ENCODE peak calls at places on chromosome 5, in eight cellular contexts. One of them, this sample, is unnamed.

GRCh38 chr5:138282918-138283742 is 8.7 kb upstream of the GFRA3 start:
- DNase-seq in A549: peak; percentile 44
- DNase-seq in right cardiac atrium: peak; percentile 38
- DNase-seq in T-helper 2 cell: no peak
- DNase-seq in bronchial epithelial cell: peak; percentile 68
- DNase-seq in stimulated activated CD4-positive, alpha-beta T cell treated with anti-CD3 and anti-CD28 coated beads, Interleukin-15, amount 100 ng/mL, for 1 hour: no peak
- DNase-seq in SK-N-SH: peak; percentile 74
- DNase-seq in ureter: peak; percentile 48
- DNase-seq in this sample: peak; percentile 21

GRCh38 chr5:135013947-135014570 is 20.0 kb downstream of the PITX1 start:
- DNase-seq in A549: no peak
- DNase-seq in right cardiac atrium: no peak
- DNase-seq in T-helper 2 cell: no peak
- DNase-seq in bronchial epithelial cell: no peak
- DNase-seq in stimulated activated CD4-positive, alpha-beta T cell treated with anti-CD3 and anti-CD28 coated beads, Interleukin-15, amount 100 ng/mL, for 1 hour: no peak
- DNase-seq in SK-N-SH: no peak
- DNase-seq in ureter: peak; percentile 43
- DNase-seq in this sample: no peak

GRCh38 chr5:67233075-67233474 is 36.5 kb upstream of the CD180 start:
- DNase-seq in A549: no peak
- DNase-seq in right cardiac atrium: no peak
- DNase-seq in T-helper 2 cell: no peak
- DNase-seq in bronchial epithelial cell: no peak
- DNase-seq in stimulated activated CD4-positive, alpha-beta T cell treated with anti-CD3 and anti-CD28 coated beads, Interleukin-15, amount 100 ng/mL, for 1 hour: no peak
- DNase-seq in SK-N-SH: no peak
- DNase-seq in ureter: no peak
- DNase-seq in this sample: no peak

GRCh38 chr5:1021136-1021968 is 12.8 kb downstream of the NKD2 start:
- DNase-seq in A549: no peak
- DNase-seq in right cardiac atrium: peak; percentile 6
- DNase-seq in T-helper 2 cell: no peak
- DNase-seq in bronchial epithelial cell: no peak
- DNase-seq in stimulated activated CD4-positive, alpha-beta T cell treated with anti-CD3 and anti-CD28 coated beads, Interleukin-15, amount 100 ng/mL, for 1 hour: no peak
- DNase-seq in SK-N-SH: peak; percentile 38
- DNase-seq in ureter: no peak
- DNase-seq in this sample: no peak

GRCh38 chr5:79992891-79993290 is 1.8 kb upstream of the MTX3 start:
- DNase-seq in A549: no peak
- DNase-seq in right cardiac atrium: no peak
- DNase-seq in T-helper 2 cell: no peak
- DNase-seq in bronchial epithelial cell: no peak
- DNase-seq in stimulated activated CD4-positive, alpha-beta T cell treated with anti-CD3 and anti-CD28 coated beads, Interleukin-15, amount 100 ng/mL, for 1 hour: no peak
- DNase-seq in SK-N-SH: no peak
- DNase-seq in ureter: no peak
- DNase-seq in this sample: no peak

GRCh38 chr5:60370508-60370907 is 329.5 kb downstream of the DEPDC1B start:
- DNase-seq in A549: no peak
- DNase-seq in right cardiac atrium: no peak
- DNase-seq in T-helper 2 cell: no peak
- DNase-seq in bronchial epithelial cell: no peak
- DNase-seq in stimulated activated CD4-positive, alpha-beta T cell treated with anti-CD3 and anti-CD28 coated beads, Interleukin-15, amount 100 ng/mL, for 1 hour: no peak
- DNase-seq in SK-N-SH: no peak
- DNase-seq in ureter: no peak
- DNase-seq in this sample: no peak

GRCh38 chr5:72531496-72532190 is 24.4 kb upstream of the ZNF366 start:
- DNase-seq in A549: no peak
- DNase-seq in right cardiac atrium: no peak
- DNase-seq in T-helper 2 cell: no peak
- DNase-seq in bronchial epithelial cell: no peak
- DNase-seq in stimulated activated CD4-positive, alpha-beta T cell treated with anti-CD3 and anti-CD28 coated beads, Interleukin-15, amount 100 ng/mL, for 1 hour: no peak
- DNase-seq in SK-N-SH: no peak
- DNase-seq in ureter: no peak
- DNase-seq in this sample: no peak

GRCh38 chr5:137649228-137649890 is 86.5 kb downstream of the KLHL3 start:
- DNase-seq in A549: no peak
- DNase-seq in right cardiac atrium: no peak
- DNase-seq in T-helper 2 cell: no peak
- DNase-seq in bronchial epithelial cell: no peak
- DNase-seq in stimulated activated CD4-positive, alpha-beta T cell treated with anti-CD3 and anti-CD28 coated beads, Interleukin-15, amount 100 ng/mL, for 1 hour: no peak
- DNase-seq in SK-N-SH: no peak
- DNase-seq in ureter: no peak
- DNase-seq in this sample: no peak

GRCh38 chr5:88588609-88589008 is 294.4 kb downstream of the MEF2C start:
- DNase-seq in A549: no peak
- DNase-seq in right cardiac atrium: no peak
- DNase-seq in T-helper 2 cell: no peak
- DNase-seq in bronchial epithelial cell: no peak
- DNase-seq in stimulated activated CD4-positive, alpha-beta T cell treated with anti-CD3 and anti-CD28 coated beads, Interleukin-15, amount 100 ng/mL, for 1 hour: no peak
- DNase-seq in SK-N-SH: no peak
- DNase-seq in ureter: no peak
- DNase-seq in this sample: no peak

GRCh38 chr5:126471875-126472537 is 48.8 kb downstream of the GRAMD2B start:
- DNase-seq in A549: no peak
- DNase-seq in right cardiac atrium: no peak
- DNase-seq in T-helper 2 cell: no peak
- DNase-seq in bronchial epithelial cell: peak; percentile 81
- DNase-seq in stimulated activated CD4-positive, alpha-beta T cell treated with anti-CD3 and anti-CD28 coated beads, Interleukin-15, amount 100 ng/mL, for 1 hour: no peak
- DNase-seq in SK-N-SH: no peak
- DNase-seq in ureter: no peak
- DNase-seq in this sample: no peak

GRCh38 chr5:61673007-61673735 is 341.1 kb downstream of the ZSWIM6 start:
- DNase-seq in A549: no peak
- DNase-seq in right cardiac atrium: no peak
- DNase-seq in T-helper 2 cell: no peak
- DNase-seq in bronchial epithelial cell: peak; percentile 94
- DNase-seq in stimulated activated CD4-positive, alpha-beta T cell treated with anti-CD3 and anti-CD28 coated beads, Interleukin-15, amount 100 ng/mL, for 1 hour: no peak
- DNase-seq in SK-N-SH: no peak
- DNase-seq in ureter: peak; percentile 62
- DNase-seq in this sample: peak; percentile 7

GRCh38 chr5:176373100-176373818 is 8.0 kb downstream of the ARL10 start:
- DNase-seq in A549: no peak
- DNase-seq in right cardiac atrium: peak; percentile 42
- DNase-seq in T-helper 2 cell: no peak
- DNase-seq in bronchial epithelial cell: no peak
- DNase-seq in stimulated activated CD4-positive, alpha-beta T cell treated with anti-CD3 and anti-CD28 coated beads, Interleukin-15, amount 100 ng/mL, for 1 hour: no peak
- DNase-seq in SK-N-SH: no peak
- DNase-seq in ureter: no peak
- DNase-seq in this sample: no peak

GRCh38 chr5:13478831-13479465 is 465.5 kb downstream of the DNAH5 start:
- DNase-seq in A549: peak; percentile 43
- DNase-seq in right cardiac atrium: no peak
- DNase-seq in T-helper 2 cell: no peak
- DNase-seq in bronchial epithelial cell: peak; percentile 64
- DNase-seq in stimulated activated CD4-positive, alpha-beta T cell treated with anti-CD3 and anti-CD28 coated beads, Interleukin-15, amount 100 ng/mL, for 1 hour: no peak
- DNase-seq in SK-N-SH: peak; percentile 41
- DNase-seq in ureter: no peak
- DNase-seq in this sample: peak; percentile 88

GRCh38 chr5:120464627-120465280 is 654 bp downstream of the PRR16 start:
- DNase-seq in A549: no peak
- DNase-seq in right cardiac atrium: peak; percentile 38
- DNase-seq in T-helper 2 cell: no peak
- DNase-seq in bronchial epithelial cell: no peak
- DNase-seq in stimulated activated CD4-positive, alpha-beta T cell treated with anti-CD3 and anti-CD28 coated beads, Interleukin-15, amount 100 ng/mL, for 1 hour: no peak
- DNase-seq in SK-N-SH: peak; percentile 67
- DNase-seq in ureter: peak; percentile 43
- DNase-seq in this sample: peak; percentile 9

GRCh38 chr5:133359861-133360260 is 252.5 kb downstream of the FSTL4 start:
- DNase-seq in A549: no peak
- DNase-seq in right cardiac atrium: no peak
- DNase-seq in T-helper 2 cell: no peak
- DNase-seq in bronchial epithelial cell: no peak
- DNase-seq in stimulated activated CD4-positive, alpha-beta T cell treated with anti-CD3 and anti-CD28 coated beads, Interleukin-15, amount 100 ng/mL, for 1 hour: no peak
- DNase-seq in SK-N-SH: no peak
- DNase-seq in ureter: no peak
- DNase-seq in this sample: no peak

GRCh38 chr5:41794478-41794877 is 75.7 kb downstream of the OXCT1 start:
- DNase-seq in A549: peak; percentile 5
- DNase-seq in right cardiac atrium: no peak
- DNase-seq in T-helper 2 cell: no peak
- DNase-seq in bronchial epithelial cell: peak; percentile 96
- DNase-seq in stimulated activated CD4-positive, alpha-beta T cell treated with anti-CD3 and anti-CD28 coated beads, Interleukin-15, amount 100 ng/mL, for 1 hour: no peak
- DNase-seq in SK-N-SH: no peak
- DNase-seq in ureter: no peak
- DNase-seq in this sample: no peak

GRCh38 chr5:67530609-67531255 is 334.1 kb upstream of the CD180 start:
- DNase-seq in A549: no peak
- DNase-seq in right cardiac atrium: no peak
- DNase-seq in T-helper 2 cell: no peak
- DNase-seq in bronchial epithelial cell: no peak
- DNase-seq in stimulated activated CD4-positive, alpha-beta T cell treated with anti-CD3 and anti-CD28 coated beads, Interleukin-15, amount 100 ng/mL, for 1 hour: no peak
- DNase-seq in SK-N-SH: peak; percentile 44
- DNase-seq in ureter: no peak
- DNase-seq in this sample: peak; percentile 8

GRCh38 chr5:14467886-14468285 is 113.7 kb upstream of the OTULINL start:
- DNase-seq in A549: no peak
- DNase-seq in right cardiac atrium: no peak
- DNase-seq in T-helper 2 cell: no peak
- DNase-seq in bronchial epithelial cell: no peak
- DNase-seq in stimulated activated CD4-positive, alpha-beta T cell treated with anti-CD3 and anti-CD28 coated beads, Interleukin-15, amount 100 ng/mL, for 1 hour: no peak
- DNase-seq in SK-N-SH: no peak
- DNase-seq in ureter: no peak
- DNase-seq in this sample: no peak

GRCh38 chr5:140135127-140135526 is 9.4 kb downstream of the IGIP start:
- DNase-seq in A549: no peak
- DNase-seq in right cardiac atrium: no peak
- DNase-seq in T-helper 2 cell: no peak
- DNase-seq in bronchial epithelial cell: no peak
- DNase-seq in stimulated activated CD4-positive, alpha-beta T cell treated with anti-CD3 and anti-CD28 coated beads, Interleukin-15, amount 100 ng/mL, for 1 hour: no peak
- DNase-seq in SK-N-SH: no peak
- DNase-seq in ureter: peak; percentile 15
- DNase-seq in this sample: no peak

GRCh38 chr5:131821221-131821620 is 24.4 kb upstream of the FNIP1 start:
- DNase-seq in A549: no peak
- DNase-seq in right cardiac atrium: no peak
- DNase-seq in T-helper 2 cell: no peak
- DNase-seq in bronchial epithelial cell: no peak
- DNase-seq in stimulated activated CD4-positive, alpha-beta T cell treated with anti-CD3 and anti-CD28 coated beads, Interleukin-15, amount 100 ng/mL, for 1 hour: no peak
- DNase-seq in SK-N-SH: no peak
- DNase-seq in ureter: no peak
- DNase-seq in this sample: no peak

GRCh38 chr5:61370496-61370895 is 38.4 kb downstream of the ZSWIM6 start:
- DNase-seq in A549: no peak
- DNase-seq in right cardiac atrium: no peak
- DNase-seq in T-helper 2 cell: no peak
- DNase-seq in bronchial epithelial cell: no peak
- DNase-seq in stimulated activated CD4-positive, alpha-beta T cell treated with anti-CD3 and anti-CD28 coated beads, Interleukin-15, amount 100 ng/mL, for 1 hour: no peak
- DNase-seq in SK-N-SH: no peak
- DNase-seq in ureter: no peak
- DNase-seq in this sample: no peak

GRCh38 chr5:33362915-33363314 is 77.8 kb upstream of the TARS1 start:
- DNase-seq in A549: no peak
- DNase-seq in right cardiac atrium: peak; percentile 61
- DNase-seq in T-helper 2 cell: no peak
- DNase-seq in bronchial epithelial cell: no peak
- DNase-seq in stimulated activated CD4-positive, alpha-beta T cell treated with anti-CD3 and anti-CD28 coated beads, Interleukin-15, amount 100 ng/mL, for 1 hour: no peak
- DNase-seq in SK-N-SH: no peak
- DNase-seq in ureter: no peak
- DNase-seq in this sample: no peak

GRCh38 chr5:139660916-139661814 is 13.0 kb downstream of the CXXC5 start:
- DNase-seq in A549: no peak
- DNase-seq in right cardiac atrium: peak; percentile 92
- DNase-seq in T-helper 2 cell: no peak
- DNase-seq in bronchial epithelial cell: peak; percentile 85
- DNase-seq in stimulated activated CD4-positive, alpha-beta T cell treated with anti-CD3 and anti-CD28 coated beads, Interleukin-15, amount 100 ng/mL, for 1 hour: no peak
- DNase-seq in SK-N-SH: peak; percentile 84
- DNase-seq in ureter: peak; percentile 89
- DNase-seq in this sample: no peak

GRCh38 chr5:73911761-73912393 is 285.9 kb downstream of the ARHGEF28 start:
- DNase-seq in A549: no peak
- DNase-seq in right cardiac atrium: no peak
- DNase-seq in T-helper 2 cell: no peak
- DNase-seq in bronchial epithelial cell: no peak
- DNase-seq in stimulated activated CD4-positive, alpha-beta T cell treated with anti-CD3 and anti-CD28 coated beads, Interleukin-15, amount 100 ng/mL, for 1 hour: no peak
- DNase-seq in SK-N-SH: no peak
- DNase-seq in ureter: no peak
- DNase-seq in this sample: no peak

GRCh38 chr5:94690778-94691177 is 72.3 kb downstream of the SLF1 start:
- DNase-seq in A549: no peak
- DNase-seq in right cardiac atrium: no peak
- DNase-seq in T-helper 2 cell: no peak
- DNase-seq in bronchial epithelial cell: no peak
- DNase-seq in stimulated activated CD4-positive, alpha-beta T cell treated with anti-CD3 and anti-CD28 coated beads, Interleukin-15, amount 100 ng/mL, for 1 hour: no peak
- DNase-seq in SK-N-SH: no peak
- DNase-seq in ureter: no peak
- DNase-seq in this sample: peak; percentile 30

This sample was measured in NCI-H510A treated with DMSO at 0.1 percent for 48 hours.